ENCODE peak calls at places on chromosomes 2 and 18, in ten cellular contexts. X is dorsolateral prefrontal cortex, V is PC-3, Z is uterus, K is fibroblast of the aortic adventitia, B is kidney epithelial cell, T is neuronal stem cell, E is thoracic aorta, F is AG04449, H is heart left ventricle. U is an unnamed sample.

GRCh38 chr2:119197529-119198266 is 25.9 kb upstream of the STEAP3 start:
- DNase-seq in X (no peak), V (no peak), Z (no peak), K (peak), B (no peak), T (no peak), E (no peak), F (no peak), H (no peak), U (no peak)

GRCh38 chr18:3514312-3515216 is 64.6 kb downstream of the TGIF1 start:
- DNase-seq in X (no peak), V (peak), Z (no peak), K (no peak), B (no peak), T (no peak), E (no peak), F (no peak), H (no peak), U (no peak)

GRCh38 chr2:64019083-64019974 is at the start of gene VPS54:
- DNase-seq in X (peak), V (peak), Z (peak), K (peak), B (no peak), T (peak), E (no peak), F (no peak), H (peak), U (no peak)

GRCh38 chr18:27674411-27674810 is 489.3 kb upstream of the CHST9 start:
- DNase-seq in X (no peak), V (no peak), Z (no peak), K (no peak), B (no peak), T (no peak), E (no peak), F (no peak), H (no peak), U (no peak)

GRCh38 chr2:239519081-239519920 is 118.5 kb upstream of the HDAC4 start:
- DNase-seq in X (no peak), V (no peak), Z (no peak), K (no peak), B (no peak), T (no peak), E (no peak), F (no peak), H (no peak), U (no peak)

GRCh38 chr2:179332903-179333302 is 68.3 kb upstream of the SESTD1 start:
- DNase-seq in X (no peak), V (peak), Z (no peak), K (no peak), B (no peak), T (no peak), E (no peak), F (no peak), H (no peak), U (peak)

GRCh38 chr2:38190542-38191218 is 114.7 kb upstream of the CYP1B1 start:
- DNase-seq in X (no peak), V (no peak), Z (no peak), K (peak), B (no peak), T (no peak), E (no peak), F (peak), H (no peak), U (no peak)

GRCh38 chr18:58320907-58321561 is 277.0 kb downstream of the NEDD4L start:
- DNase-seq in X (no peak), V (no peak), Z (no peak), K (no peak), B (no peak), T (no peak), E (no peak), F (no peak), H (no peak), U (no peak)

GRCh38 chr18:47251289-47252120 is at the start of gene SKOR2:
- DNase-seq in X (no peak), V (no peak), Z (no peak), K (no peak), B (no peak), T (no peak), E (no peak), F (no peak), H (no peak), U (no peak)

GRCh38 chr2:29810956-29811355 is 110.4 kb downstream of the ALK start:
- DNase-seq in X (no peak), V (peak), Z (no peak), K (no peak), B (no peak), T (no peak), E (no peak), F (no peak), H (no peak), U (no peak)

GRCh38 chr18:78915446-78916008 is 64.1 kb upstream of the SALL3 start:
- DNase-seq in X (no peak), V (no peak), Z (no peak), K (no peak), B (no peak), T (no peak), E (no peak), F (no peak), H (no peak), U (no peak)

GRCh38 chr2:240447934-240448333 is 12.5 kb downstream of the GPC1 start:
- DNase-seq in X (no peak), V (no peak), Z (no peak), K (no peak), B (no peak), T (no peak), E (no peak), F (no peak), H (no peak), U (no peak)

GRCh38 chr2:153890572-153890971 is 18.9 kb downstream of the GALNT13 start:
- DNase-seq in X (no peak), V (no peak), Z (no peak), K (no peak), B (no peak), T (no peak), E (no peak), F (no peak), H (no peak), U (no peak)

GRCh38 chr2:55242617-55243016 is 10.1 kb downstream of the RPS27A start:
- DNase-seq in X (no peak), V (no peak), Z (no peak), K (no peak), B (no peak), T (no peak), E (no peak), F (no peak), H (no peak), U (no peak)

GRCh38 chr18:36255072-36255708 is 42.3 kb upstream of the FHOD3 start:
- DNase-seq in X (no peak), V (no peak), Z (no peak), K (no peak), B (no peak), T (peak), E (no peak), F (no peak), H (no peak), U (no peak)

DNA sequence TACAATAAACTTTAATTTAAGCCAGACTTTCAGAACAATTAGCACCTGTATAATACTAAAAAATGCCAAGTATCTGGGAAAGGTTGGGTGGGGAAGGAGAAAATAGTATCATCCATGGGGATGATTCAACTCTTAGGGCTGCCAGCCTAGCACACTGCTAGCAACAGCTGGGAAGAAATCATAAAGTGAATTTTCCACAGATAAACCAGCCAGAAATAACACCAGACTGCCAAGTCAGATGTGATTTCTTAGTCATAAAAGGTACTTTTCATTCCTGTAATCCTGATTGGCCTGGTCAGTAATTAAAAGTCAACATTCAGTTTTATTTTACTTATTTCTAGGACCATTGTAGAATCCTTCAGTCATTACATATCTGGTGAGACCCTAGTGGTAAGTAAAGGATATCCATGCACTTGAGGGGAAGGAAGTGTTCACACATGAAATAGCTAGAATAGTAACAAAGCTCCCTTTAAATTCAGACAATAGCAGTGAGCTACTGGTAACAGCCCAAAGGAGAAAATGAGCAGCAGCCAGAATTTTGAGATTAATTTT is 59.4 kb downstream of the LIMS1 start:
- DNase-seq in X (no peak), V (peak), Z (no peak), K (peak), B (peak), T (no peak), E (no peak), F (peak), H (no peak), U (peak)
- H3K4me3 ChIP-seq in X (peak), V (peak), Z (no peak), K (no peak), B (no peak), T (no peak), E (peak), F (no peak), H (no peak), U (no peak)

DNA sequence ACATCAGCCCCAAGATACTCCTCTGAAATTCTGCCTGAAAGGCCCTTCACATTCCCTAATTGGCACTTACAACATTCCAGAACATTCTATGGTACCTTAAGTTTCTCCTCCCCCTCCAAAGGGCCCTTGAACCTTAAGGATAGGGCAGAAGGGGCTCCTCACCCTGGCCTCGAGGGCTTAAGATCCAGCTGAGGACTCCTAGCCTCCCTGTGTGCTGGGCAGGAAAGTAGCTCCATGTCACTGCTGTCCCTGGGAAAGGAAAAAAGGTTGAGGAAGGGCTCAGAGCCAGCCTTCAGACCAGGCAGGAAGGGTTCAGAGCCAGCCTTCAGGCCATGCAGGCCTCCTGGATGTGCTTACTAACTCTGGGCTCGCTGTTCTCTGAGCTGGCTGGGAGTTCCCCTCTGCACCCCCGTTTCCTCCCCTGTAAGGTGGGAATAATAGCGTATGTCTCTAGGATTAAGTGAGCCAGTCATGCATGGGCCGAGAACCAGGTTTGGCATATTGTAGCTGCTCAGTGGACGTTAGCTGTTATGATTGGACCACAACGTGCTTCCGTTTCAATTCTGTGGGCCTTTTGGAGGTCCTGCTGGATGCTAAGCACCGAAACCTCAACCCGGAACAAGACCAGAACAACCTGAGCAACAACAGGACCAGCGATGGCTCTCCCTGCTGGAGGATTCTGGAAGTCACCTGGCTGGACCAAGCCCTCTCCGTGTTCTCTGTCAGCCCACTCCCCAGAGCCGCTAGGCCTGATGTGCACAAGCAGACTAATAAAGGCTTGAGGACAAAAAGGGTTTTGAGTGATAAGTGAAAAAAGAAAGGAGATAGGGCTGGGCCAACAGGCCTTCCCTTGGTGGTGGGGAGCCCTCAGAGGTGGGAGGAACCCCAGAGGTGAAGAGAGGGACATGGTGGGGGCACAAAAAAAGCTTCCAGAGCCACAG is 1.0 kb upstream of the B3GNT7 start:
- DNase-seq in X (no peak), V (peak), Z (no peak), K (no peak), B (no peak), T (no peak), E (no peak), F (no peak), H (no peak), U (no peak)
- H3K4me3 ChIP-seq in X (no peak), V (no peak), Z (no peak), K (no peak), B (no peak), T (no peak), E (peak), F (no peak), H (no peak), U (no peak)

GRCh38 chr18:74013955-74014354 is 133.7 kb downstream of the FBXO15 start:
- DNase-seq in X (no peak), V (peak), Z (no peak), K (peak), B (peak), T (no peak), E (no peak), F (peak), H (no peak), U (peak)
- H3K4me3 ChIP-seq in X (no peak), V (no peak), Z (no peak), K (no peak), B (no peak), T (no peak), E (no peak), F (no peak), H (no peak), U (no peak)

GRCh38 chr18:60372141-60372540 is 434 bp downstream of the MC4R start:
- DNase-seq in X (no peak), V (no peak), Z (no peak), K (no peak), B (no peak), T (peak), E (no peak), F (no peak), H (no peak), U (no peak)
- H3K4me3 ChIP-seq in X (peak), V (no peak), Z (no peak), K (no peak), B (no peak), T (no peak), E (no peak), F (peak), H (peak), U (no peak)